ENCODE peak calls at places on chromosome 9, in ten cellular contexts. T, P, G, A, Q, E, B, J, H and F are unnamed samples.

GRCh38 chr9:17802249-17802857 is 223.5 kb downstream of the SH3GL2 start:
- DNase-seq in T (no peak), P (no peak), G (no peak), A (no peak), Q (peak; percentile 14), E (no peak), B (no peak), J (peak; percentile 10), H (no peak), F (peak; percentile 29)

GRCh38 chr9:129483467-129484324 is 137.2 kb downstream of the C9orf50 start:
- DNase-seq in T (no peak), P (no peak), G (peak; percentile 45), A (no peak), Q (no peak), E (peak; percentile 58), B (peak; percentile 90), J (peak; percentile 83), H (no peak), F (no peak)

GRCh38 chr9:124675261-124676158 is 95.6 kb downstream of the NR6A1 start:
- DNase-seq in T (no peak), P (no peak), G (no peak), A (no peak), Q (no peak), E (no peak), B (no peak), J (no peak), H (no peak), F (no peak)

GRCh38 chr9:7273575-7273974 is 515.8 kb downstream of the KDM4C start:
- DNase-seq in T (no peak), P (no peak), G (no peak), A (no peak), Q (no peak), E (peak; percentile 10), B (peak; percentile 57), J (peak; percentile 27), H (peak; percentile 2), F (peak; percentile 32)

GRCh38 chr9:5893591-5894236 is 3.0 kb downstream of the MLANA start:
- DNase-seq in T (no peak), P (no peak), G (no peak), A (no peak), Q (no peak), E (no peak), B (no peak), J (no peak), H (no peak), F (no peak)

GRCh38 chr9:110444911-110445310 is 107.2 kb upstream of the TXNDC8 start:
- DNase-seq in T (no peak), P (no peak), G (no peak), A (no peak), Q (no peak), E (no peak), B (no peak), J (no peak), H (no peak), F (no peak)

GRCh38 chr9:136386018-136386417 is 12.5 kb upstream of the CARD9 start:
- DNase-seq in T (no peak), P (no peak), G (no peak), A (no peak), Q (no peak), E (no peak), B (no peak), J (no peak), H (no peak), F (no peak)

GRCh38 chr9:137974746-137975526 is 97.4 kb downstream of the CACNA1B start:
- DNase-seq in T (no peak), P (no peak), G (no peak), A (no peak), Q (no peak), E (no peak), B (peak; percentile 5), J (no peak), H (no peak), F (no peak)

GRCh38 chr9:98380065-98380681 is 124.7 kb upstream of the TBC1D2 start:
- DNase-seq in T (no peak), P (no peak), G (no peak), A (no peak), Q (no peak), E (no peak), B (no peak), J (peak; percentile 90), H (no peak), F (no peak)

GRCh38 chr9:133202688-133203453 is 6.2 kb downstream of the OBP2B start:
- DNase-seq in T (no peak), P (no peak), G (no peak), A (no peak), Q (no peak), E (no peak), B (no peak), J (no peak), H (no peak), F (no peak)

GRCh38 chr9:87520172-87520683 is 22.6 kb downstream of the DAPK1 start:
- DNase-seq in T (no peak), P (no peak), G (no peak), A (no peak), Q (no peak), E (no peak), B (no peak), J (peak; percentile 89), H (no peak), F (no peak)

GRCh38 chr9:2494571-2494970 is 127.0 kb upstream of the VLDLR start:
- DNase-seq in T (no peak), P (no peak), G (no peak), A (no peak), Q (no peak), E (no peak), B (no peak), J (peak; percentile 93), H (no peak), F (no peak)

GRCh38 chr9:69149321-69149807 is 24.7 kb upstream of the TJP2 start:
- DNase-seq in T (no peak), P (peak; percentile 45), G (no peak), A (no peak), Q (no peak), E (no peak), B (no peak), J (peak; percentile 66), H (peak; percentile 11), F (no peak)

GRCh38 chr9:131447600-131447999 is 53.7 kb downstream of the PRRC2B start:
- DNase-seq in T (no peak), P (no peak), G (no peak), A (no peak), Q (no peak), E (no peak), B (no peak), J (no peak), H (no peak), F (no peak)

GRCh38 chr9:130298663-130299279 is 33.2 kb downstream of the HMCN2 start:
- DNase-seq in T (no peak), P (no peak), G (no peak), A (no peak), Q (no peak), E (no peak), B (peak; percentile 21), J (peak; percentile 74), H (no peak), F (no peak)

GRCh38 chr9:137114613-137115393 is at the start of gene DPP7:
- DNase-seq in T (peak; percentile 67), P (no peak), G (peak; percentile 78), A (peak; percentile 72), Q (peak; percentile 39), E (peak; percentile 66), B (peak; percentile 89), J (no peak), H (no peak), F (peak; percentile 43)

GRCh38 chr9:107226431-107226830 is 56.6 kb upstream of the RAD23B start:
- DNase-seq in T (no peak), P (no peak), G (no peak), A (no peak), Q (no peak), E (no peak), B (no peak), J (peak; percentile 57), H (no peak), F (no peak)

GRCh38 chr9:124353811-124354274 is 61.4 kb downstream of the PSMB7 start:
- DNase-seq in T (no peak), P (no peak), G (no peak), A (no peak), Q (no peak), E (no peak), B (no peak), J (no peak), H (no peak), F (no peak)

GRCh38 chr9:94168203-94169000 is 84.1 kb downstream of the PTPDC1 start:
- DNase-seq in T (no peak), P (no peak), G (no peak), A (no peak), Q (no peak), E (no peak), B (no peak), J (no peak), H (no peak), F (no peak)

GRCh38 chr9:136061405-136061804 is 33.7 kb downstream of the NACC2 start:
- DNase-seq in T (no peak), P (no peak), G (no peak), A (no peak), Q (no peak), E (no peak), B (no peak), J (no peak), H (no peak), F (no peak)

GRCh38 chr9:132644251-132644650 is 25.5 kb downstream of the DDX31 start:
- DNase-seq in T (no peak), P (no peak), G (no peak), A (no peak), Q (no peak), E (no peak), B (no peak), J (peak; percentile 61), H (no peak), F (no peak)

GRCh38 chr9:124222918-124223720 is 34.6 kb upstream of the NEK6 start:
- DNase-seq in T (no peak), P (peak; percentile 92), G (no peak), A (no peak), Q (no peak), E (peak; percentile 30), B (peak; percentile 84), J (no peak), H (no peak), F (peak; percentile 15)

GRCh38 chr9:99905833-99906402 is 536 bp upstream of the STX17 start:
- DNase-seq in T (no peak), P (no peak), G (no peak), A (no peak), Q (no peak), E (no peak), B (no peak), J (no peak), H (peak; percentile 3), F (no peak)

GRCh38 chr9:33184947-33185346 is 17.8 kb upstream of the B4GALT1 start:
- DNase-seq in T (no peak), P (no peak), G (no peak), A (no peak), Q (no peak), E (no peak), B (no peak), J (no peak), H (no peak), F (no peak)

GRCh38 chr9:110021891-110022290 is 186.1 kb downstream of the C9orf152 start:
- DNase-seq in T (no peak), P (no peak), G (no peak), A (no peak), Q (no peak), E (no peak), B (no peak), J (no peak), H (no peak), F (no peak)

GRCh38 chr9:78462616-78463015 is 165.7 kb downstream of the PSAT1 start:
- DNase-seq in T (no peak), P (no peak), G (no peak), A (no peak), Q (no peak), E (no peak), B (no peak), J (peak; percentile 29), H (no peak), F (no peak)

GRCh38 chr9:136454026-136454796 is 14.6 kb upstream of the INPP5E start:
- DNase-seq in T (no peak), P (no peak), G (no peak), A (no peak), Q (no peak), E (no peak), B (no peak), J (no peak), H (no peak), F (no peak)

GRCh38 chr9:84330246-84330645 is 10.3 kb downstream of the SLC28A3 start:
- DNase-seq in T (no peak), P (no peak), G (no peak), A (no peak), Q (no peak), E (no peak), B (no peak), J (no peak), H (no peak), F (no peak)